ENCODE peak calls at places on chromosomes 7 and 10, in eight cellular contexts. H, A, D, R, T, W, O and U are unnamed samples.

GRCh38 chr10:14671383-14671782 is 103.3 kb downstream of the FAM107B start:
- DNase-seq in H (no peak), A (no peak), D (no peak), R (no peak), T (no peak), W (no peak), O (no peak), U (no peak)

GRCh38 chr10:43671659-43672555 is 23.2 kb upstream of the ZNF32 start:
- DNase-seq in H (peak), A (peak), D (peak), R (peak), T (peak), W (peak), O (peak), U (peak)

GRCh38 chr7:48046458-48046857 is 11.1 kb downstream of the C7orf57 start:
- DNase-seq in H (no peak), A (no peak), D (no peak), R (no peak), T (no peak), W (no peak), O (no peak), U (no peak)

GRCh38 chr7:21960922-21961321 is 15.2 kb upstream of the CDCA7L start:
- DNase-seq in H (peak), A (no peak), D (no peak), R (no peak), T (peak), W (peak), O (peak), U (no peak)

GRCh38 chr7:1691096-1691495 is 21.0 kb downstream of the ELFN1 start:
- DNase-seq in H (no peak), A (no peak), D (no peak), R (no peak), T (no peak), W (no peak), O (no peak), U (no peak)

GRCh38 chr10:29039659-29040309 is 249.1 kb upstream of the LYZL1 start:
- DNase-seq in H (peak), A (no peak), D (no peak), R (no peak), T (peak), W (no peak), O (peak), U (no peak)

GRCh38 chr7:107387077-107387476 is 82.8 kb upstream of the GPR22 start:
- DNase-seq in H (no peak), A (no peak), D (no peak), R (no peak), T (peak), W (no peak), O (peak), U (no peak)

GRCh38 chr7:102471791-102472125 is 7.0 kb downstream of the POLR2J start:
- DNase-seq in H (no peak), A (no peak), D (no peak), R (no peak), T (no peak), W (no peak), O (no peak), U (no peak)

GRCh38 chr7:30925117-30925516 is 13.5 kb downstream of the AQP1 start:
- DNase-seq in H (no peak), A (no peak), D (no peak), R (peak), T (no peak), W (no peak), O (no peak), U (no peak)

GRCh38 chr7:66667023-66667728 is 38.5 kb downstream of the KCTD7 start:
- DNase-seq in H (no peak), A (no peak), D (no peak), R (no peak), T (no peak), W (no peak), O (no peak), U (no peak)

GRCh38 chr10:14611971-14612693 is 162.6 kb downstream of the FAM107B start:
- DNase-seq in H (no peak), A (no peak), D (no peak), R (no peak), T (no peak), W (no peak), O (no peak), U (no peak)

GRCh38 chr10:131788386-131788785 is 112.4 kb upstream of the PPP2R2D start:
- DNase-seq in H (no peak), A (no peak), D (no peak), R (no peak), T (no peak), W (no peak), O (no peak), U (no peak)

GRCh38 chr7:157211710-157212109 is 73.0 kb downstream of the UBE3C start:
- DNase-seq in H (no peak), A (no peak), D (no peak), R (no peak), T (peak), W (no peak), O (peak), U (peak)

GRCh38 chr10:48240196-48240595 is 34.3 kb downstream of the FRMPD2 start:
- DNase-seq in H (no peak), A (no peak), D (no peak), R (no peak), T (no peak), W (no peak), O (no peak), U (no peak)

GRCh38 chr10:110244550-110244949 is 37.1 kb downstream of the MXI1 start:
- DNase-seq in H (no peak), A (no peak), D (no peak), R (no peak), T (no peak), W (no peak), O (no peak), U (no peak)

GRCh38 chr7:95213809-95214492 is 110.4 kb downstream of the PON1 start:
- DNase-seq in H (no peak), A (no peak), D (no peak), R (no peak), T (no peak), W (no peak), O (peak), U (no peak)

GRCh38 chr10:22620929-22621328 is 93.4 kb downstream of the PIP4K2A start:
- DNase-seq in H (no peak), A (no peak), D (no peak), R (no peak), T (peak), W (no peak), O (peak), U (no peak)

GRCh38 chr10:89100680-89101079 is 106.4 kb downstream of the CH25H start:
- DNase-seq in H (no peak), A (no peak), D (no peak), R (no peak), T (peak), W (no peak), O (peak), U (no peak)

GRCh38 chr7:109529712-109530111 is 960.0 kb downstream of the DNAJB9 start:
- DNase-seq in H (no peak), A (no peak), D (no peak), R (no peak), T (no peak), W (no peak), O (no peak), U (no peak)

GRCh38 chr10:114507449-114507848 is 103.1 kb upstream of the AFAP1L2 start:
- DNase-seq in H (no peak), A (no peak), D (no peak), R (no peak), T (no peak), W (peak), O (no peak), U (no peak)